ENCODE peak calls at places on chromosome 22, in four cellular contexts. U is IMR-90, F is H1, T is mesendoderm. B is an unnamed sample.

GRCh38 chr22:48302657-48303359 is 1524.9 kb downstream of the BRD1 start:
- DNase-seq in U (no peak), F (no peak), T (no peak), B (no peak)

GRCh38 chr22:45208993-45209838 is 31.5 kb downstream of the KIAA0930 start:
- DNase-seq in U (peak), F (peak), T (peak), B (peak)

GRCh38 chr22:22244337-22245250 is at the start of gene VPREB1:
- DNase-seq in U (no peak), F (no peak), T (no peak), B (no peak)

GRCh38 chr22:38924197-38924952 is 33.0 kb upstream of the APOBEC3A start:
- DNase-seq in U (peak), F (no peak), T (no peak), B (no peak)

GRCh38 chr22:38700271-38700788 is 413 bp downstream of the JOSD1 start:
- DNase-seq in U (no peak), F (no peak), T (peak), B (no peak)

GRCh38 chr22:36196254-36197064 is 5.2 kb downstream of the APOL4 start:
- DNase-seq in U (peak), F (no peak), T (no peak), B (no peak)

GRCh38 chr22:27542602-27543001 is 259.0 kb downstream of the MN1 start:
- DNase-seq in U (no peak), F (no peak), T (no peak), B (no peak)

GRCh38 chr22:23248583-23248982 is 68.3 kb downstream of the BCR start:
- DNase-seq in U (peak), F (no peak), T (peak), B (peak)

GRCh38 chr22:50733521-50734342 is 4.3 kb upstream of the ACR start:
- DNase-seq in U (peak), F (peak), T (no peak), B (no peak)

GRCh38 chr22:43152355-43153071 is 1.2 kb downstream of the TSPO start:
- DNase-seq in U (peak), F (peak), T (peak), B (no peak)

GRCh38 chr22:37607010-37607911 is 1.4 kb upstream of the GGA1 start:
- DNase-seq in U (peak), F (peak), T (peak), B (peak)

GRCh38 chr22:48382197-48382596 is 1445.5 kb downstream of the BRD1 start:
- DNase-seq in U (no peak), F (peak), T (no peak), B (no peak)

GRCh38 chr22:48513929-48514328 is 1313.7 kb downstream of the BRD1 start:
- DNase-seq in U (no peak), F (no peak), T (no peak), B (no peak)

GRCh38 chr22:42933783-42934144 is 76.7 kb upstream of the ARFGAP3 start:
- DNase-seq in U (peak), F (no peak), T (no peak), B (no peak)

GRCh38 chr22:38423512-38424503 is 31.2 kb downstream of the KCNJ4 start:
- DNase-seq in U (no peak), F (no peak), T (no peak), B (peak)

GRCh38 chr22:36022162-36022561 is 6.5 kb downstream of the RBFOX2 start:
- DNase-seq in U (peak), F (no peak), T (no peak), B (no peak)

GRCh38 chr22:19271856-19272535 is 19.5 kb downstream of the CLTCL1 start:
- DNase-seq in U (peak), F (peak), T (no peak), B (no peak)

GRCh38 chr22:31561238-31561887 is 65.0 kb downstream of the SFI1 start:
- DNase-seq in U (peak), F (peak), T (peak), B (peak)

GRCh38 chr22:34283844-34284243 is 363.6 kb upstream of the LARGE1 start:
- DNase-seq in U (no peak), F (no peak), T (peak), B (no peak)

GRCh38 chr22:16915711-16916110 is 90.5 kb upstream of the XKR3 start:
- DNase-seq in U (no peak), F (no peak), T (no peak), B (no peak)

GRCh38 chr22:29190915-29191314 is 14.8 kb upstream of the EMID1 start:
- DNase-seq in U (no peak), F (no peak), T (no peak), B (no peak)

GRCh38 chr22:37777122-37777687 is 30.5 kb upstream of the GCAT start:
- DNase-seq in U (peak), F (no peak), T (peak), B (no peak)

GRCh38 chr22:24803064-24803542 is 2.9 kb upstream of the SGSM1 start:
- DNase-seq in U (peak), F (peak), T (peak), B (peak)

GRCh38 chr22:39183991-39184585 is 31.6 kb upstream of the CBX7 start:
- DNase-seq in U (peak), F (no peak), T (peak), B (no peak)

GRCh38 chr22:38176170-38176741 is 5.4 kb downstream of the PLA2G6 start:
- DNase-seq in U (peak), F (no peak), T (no peak), B (no peak)

GRCh38 chr22:28239941-28240340 is 320.9 kb upstream of the PITPNB start:
- DNase-seq in U (no peak), F (no peak), T (no peak), B (no peak)

GRCh38 chr22:50715250-50715649 is 22.8 kb upstream of the ACR start:
- DNase-seq in U (no peak), F (no peak), T (no peak), B (no peak)

GRCh38 chr22:35315855-35316745 is 16.4 kb downstream of the TOM1 start:
- DNase-seq in U (no peak), F (no peak), T (no peak), B (no peak)

GRCh38 chr22:19291218-19291579 is 320 bp downstream of the CLTCL1 start:
- DNase-seq in U (no peak), F (peak), T (peak), B (peak)

DNA sequence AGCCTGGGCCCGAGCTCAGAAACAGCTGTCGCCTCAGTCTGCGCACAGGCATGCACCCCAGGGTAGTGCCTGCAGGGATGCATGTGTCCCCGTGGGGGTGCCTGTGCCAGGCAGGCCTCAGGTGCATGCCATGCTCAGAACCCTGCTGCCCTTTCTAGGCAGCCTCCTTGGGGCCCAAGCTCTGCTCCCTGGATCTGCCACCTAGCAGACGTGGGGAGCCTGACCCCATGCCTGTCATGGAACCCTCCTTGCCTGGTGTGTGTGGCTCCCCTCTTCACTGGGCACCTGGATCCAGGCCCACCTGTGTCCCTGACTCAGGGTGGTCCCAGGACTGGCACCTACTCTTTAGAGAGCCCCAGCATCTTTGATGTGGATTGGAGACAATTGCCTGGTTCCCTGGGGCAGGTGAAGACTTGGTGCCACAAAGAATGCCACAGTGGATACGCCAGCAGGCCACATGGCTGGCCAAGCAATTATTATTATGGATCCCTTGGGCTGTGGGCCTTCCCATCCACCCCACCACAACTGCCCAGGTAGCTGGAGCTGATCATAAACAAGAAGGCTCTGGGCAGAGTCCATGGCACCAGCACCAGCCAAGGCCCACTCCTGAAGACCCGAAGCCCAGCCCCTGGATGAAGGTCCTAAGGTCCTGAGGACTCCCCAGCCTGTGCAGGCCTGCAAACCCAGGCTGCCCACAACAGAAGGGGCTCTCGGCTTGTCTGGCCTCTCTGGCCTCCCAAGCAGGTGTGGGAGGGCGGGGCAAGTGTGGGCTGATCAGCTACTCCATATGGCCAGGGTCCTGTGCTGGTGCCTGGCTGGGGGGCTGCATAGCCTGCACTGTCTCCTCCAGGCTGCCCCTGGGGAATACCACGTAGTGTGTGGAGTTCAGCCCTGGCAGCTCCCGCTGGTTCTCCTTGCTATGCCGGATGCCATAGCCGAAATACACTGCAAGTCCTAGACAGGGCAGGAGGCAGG is 3.8 kb downstream of the SLC7A4 start:
- DNase-seq in U (no peak), F (no peak), T (no peak), B (peak)
- H3K4ac ChIP-seq in U (no peak), F (no peak), T (no peak), B (no peak)

DNA sequence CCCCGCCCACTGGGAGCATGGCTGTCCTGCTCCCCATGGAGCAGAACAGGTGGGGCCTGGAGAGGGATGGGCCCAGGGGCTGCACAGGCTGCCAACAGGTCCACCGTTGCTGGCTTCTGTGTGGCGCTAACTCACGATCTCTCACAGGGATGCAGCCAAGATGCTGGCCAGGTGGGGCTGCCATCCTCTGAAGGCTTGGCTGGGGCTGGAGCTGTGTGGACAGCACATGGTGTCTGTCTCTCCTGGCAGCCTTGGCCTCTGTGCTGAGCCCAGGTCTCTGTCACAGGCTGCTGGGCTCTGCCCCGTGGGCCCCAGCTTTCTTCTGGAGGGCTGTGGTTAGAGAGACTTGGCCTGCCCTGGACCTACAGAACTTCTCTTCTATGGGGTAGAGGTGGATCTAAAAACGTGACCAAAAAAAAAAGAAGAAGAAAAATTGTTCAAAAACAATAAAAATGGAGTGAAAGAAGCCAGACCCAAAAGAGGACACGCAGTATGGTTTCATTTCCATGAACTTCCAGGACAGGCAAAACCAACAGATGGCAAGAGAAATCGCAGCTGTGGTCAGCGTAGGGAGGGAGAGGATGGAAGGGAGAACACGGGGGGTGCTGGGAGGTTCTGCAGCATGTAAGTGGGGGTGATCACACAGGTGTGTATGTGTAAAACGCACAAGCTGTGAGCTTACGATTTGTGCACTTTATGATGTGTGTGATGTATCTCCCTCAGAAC is 12.2 kb downstream of the PARVG start:
- DNase-seq in U (no peak), F (no peak), T (no peak), B (no peak)
- H4K5ac ChIP-seq in U (no peak), F (no peak), T (no peak), B (no peak)

DNA sequence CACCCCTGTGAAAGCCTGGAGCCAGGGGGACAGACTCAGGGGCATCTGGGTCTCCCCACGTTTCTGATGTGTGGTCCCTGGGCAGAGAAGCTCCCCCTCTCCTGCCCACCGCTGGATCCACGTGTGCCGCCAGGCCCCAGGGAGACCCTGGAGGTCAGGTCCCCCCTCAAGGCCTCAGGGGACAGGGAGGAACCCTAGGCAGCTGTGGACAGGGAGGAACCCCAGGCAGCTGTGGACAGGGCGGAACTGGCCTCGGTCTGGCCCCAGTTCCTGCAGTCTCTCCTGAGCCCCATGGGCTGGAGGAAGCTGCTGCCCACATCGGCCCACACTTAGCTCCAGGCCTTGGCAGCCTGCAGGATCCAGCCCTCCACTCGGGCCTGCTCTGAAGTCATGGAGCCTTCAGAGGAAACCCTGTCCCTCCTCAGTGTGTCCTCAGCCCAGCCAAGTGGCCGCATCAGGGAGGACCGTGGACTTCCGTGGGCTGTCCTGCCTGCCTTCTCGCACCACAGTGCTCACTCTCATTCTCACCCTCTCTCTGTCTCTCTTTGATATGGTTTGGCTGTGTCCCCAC is 127.7 kb downstream of the BRD1 start:
- DNase-seq in U (no peak), F (peak), T (no peak), B (no peak)
- H3K9ac ChIP-seq in U (no peak), F (no peak), T (no peak), B (no peak)

GRCh38 chr22:30354644-30355043 is 2.0 kb downstream of the SF3A1 start:
- DNase-seq in U (no peak), F (no peak), T (no peak), B (no peak)
- H3K4ac ChIP-seq in U (no peak), F (no peak), T (no peak), B (no peak)

GRCh38 chr22:25896098-25896497 is 154.1 kb downstream of the MYO18B start:
- DNase-seq in U (no peak), F (no peak), T (peak), B (no peak)

GRCh38 chr22:25898707-25899365 is 156.8 kb downstream of the MYO18B start:
- DNase-seq in U (no peak), F (peak), T (peak), B (peak)

GRCh38 chr22:25899566-25899965 is 157.6 kb downstream of the MYO18B start:
- DNase-seq in U (no peak), F (no peak), T (no peak), B (no peak)

GRCh38 chr22:25895678-25896077 is 153.7 kb downstream of the MYO18B start:
- DNase-seq in U (no peak), F (no peak), T (no peak), B (no peak)

GRCh38 chr22:25896592-25896991 is 154.6 kb downstream of the MYO18B start:
- DNase-seq in U (no peak), F (no peak), T (no peak), B (no peak)
- H4K5ac ChIP-seq in U (no peak), F (no peak), T (no peak), B (no peak)

GRCh38 chr22:46833228-46833627 is 70.8 kb downstream of the TBC1D22A start:
- DNase-seq in U (peak), F (peak), T (peak), B (peak)

GRCh38 chr22:46830001-46830715 is 67.7 kb downstream of the TBC1D22A start:
- DNase-seq in U (peak), F (peak), T (no peak), B (no peak)

GRCh38 chr22:46829140-46829891 is 66.9 kb downstream of the TBC1D22A start:
- DNase-seq in U (peak), F (peak), T (peak), B (no peak)

GRCh38 chr22:46828323-46829139 is 66.1 kb downstream of the TBC1D22A start:
- DNase-seq in U (no peak), F (peak), T (no peak), B (no peak)

GRCh38 chr22:46830841-46831240 is 68.4 kb downstream of the TBC1D22A start:
- DNase-seq in U (peak), F (peak), T (no peak), B (no peak)
- H3K9ac ChIP-seq in U (no peak), F (no peak), T (no peak), B (no peak)

B was measured in H9.